ENCODE peak calls at places on chromosome 11, in four cellular contexts. T is cardiac muscle cell, M is fibroblast of lung, W is PC-3. N is an unnamed sample. For H3K4me1, the result is how much of the 10 kb centered on the place peaks cover.

GRCh38 chr11:4626207-4627105 is 10.8 kb upstream of the OR51D1 start:
- DNase-seq in T (peak), M (peak), W (peak), N (peak)

GRCh38 chr11:126601136-126601535 is 245.7 kb downstream of the ST3GAL4 start:
- DNase-seq in T (no peak), M (no peak), W (no peak), N (peak)

GRCh38 chr11:104846216-104846615 is 52.0 kb downstream of the CASP12 start:
- DNase-seq in T (no peak), M (no peak), W (no peak), N (no peak)

GRCh38 chr11:102664001-102664752 is 39.0 kb upstream of the MMP20 start:
- DNase-seq in T (peak), M (no peak), W (peak), N (peak)

GRCh38 chr11:69383946-69384547 is 90.1 kb downstream of the MYEOV start:
- DNase-seq in T (no peak), M (no peak), W (no peak), N (no peak)

GRCh38 chr11:83816572-83817187 is 530.5 kb upstream of the CCDC90B start:
- DNase-seq in T (peak), M (peak), W (peak), N (peak)

GRCh38 chr11:123060265-123061000 is 1.5 kb downstream of the HSPA8 start:
- DNase-seq in T (no peak), M (no peak), W (no peak), N (peak)

GRCh38 chr11:5815534-5815933 is 6.8 kb downstream of the OR52N2 start:
- DNase-seq in T (no peak), M (no peak), W (no peak), N (no peak)

GRCh38 chr11:100397401-100397800 is 289.7 kb upstream of the ARHGAP42 start:
- DNase-seq in T (no peak), M (no peak), W (no peak), N (no peak)

GRCh38 chr11:112734207-112734606 is 227.0 kb upstream of the NCAM1 start:
- DNase-seq in T (peak), M (peak), W (peak), N (peak)

GRCh38 chr11:14981507-14981906 is 9.4 kb upstream of the CALCA start:
- DNase-seq in T (no peak), M (no peak), W (no peak), N (no peak)

GRCh38 chr11:10398525-10398924 is 56.5 kb upstream of the AMPD3 start:
- DNase-seq in T (no peak), M (no peak), W (no peak), N (no peak)

GRCh38 chr11:97610000-97610399 is 1220.2 kb downstream of the JRKL start:
- DNase-seq in T (peak), M (peak), W (peak), N (no peak)

GRCh38 chr11:5689551-5689983 is at the start of gene TRIM22:
- DNase-seq in T (peak), M (peak), W (no peak), N (peak)

GRCh38 chr11:3865388-3866193 is 10.1 kb downstream of the STIM1 start:
- DNase-seq in T (peak), M (peak), W (peak), N (no peak)

GRCh38 chr11:110022548-110022947 is 70.6 kb upstream of the ZC3H12C start:
- DNase-seq in T (no peak), M (peak), W (no peak), N (no peak)

GRCh38 chr11:5304046-5304445 is 2.3 kb upstream of the OR51B4 start:
- DNase-seq in T (no peak), M (no peak), W (no peak), N (no peak)

GRCh38 chr11:132264616-132265015 is 894.2 kb downstream of the NTM start:
- DNase-seq in T (no peak), M (no peak), W (no peak), N (no peak)

GRCh38 chr11:63620928-63621539 is 6.8 kb upstream of the PLAAT3 start:
- DNase-seq in T (no peak), M (no peak), W (no peak), N (no peak)

GRCh38 chr11:130642994-130643393 is 194.5 kb downstream of the ADAMTS15 start:
- DNase-seq in T (no peak), M (no peak), W (no peak), N (no peak)

GRCh38 chr11:61080526-61080925 is 21.8 kb upstream of the CD5 start:
- DNase-seq in T (no peak), M (no peak), W (no peak), N (no peak)

GRCh38 chr11:35605691-35606090 is 12.6 kb upstream of the FJX1 start:
- DNase-seq in T (peak), M (peak), W (no peak), N (no peak)

GRCh38 chr11:57269580-57270021 is 32.6 kb upstream of the APLNR start:
- DNase-seq in T (peak), M (no peak), W (no peak), N (peak)

DNA sequence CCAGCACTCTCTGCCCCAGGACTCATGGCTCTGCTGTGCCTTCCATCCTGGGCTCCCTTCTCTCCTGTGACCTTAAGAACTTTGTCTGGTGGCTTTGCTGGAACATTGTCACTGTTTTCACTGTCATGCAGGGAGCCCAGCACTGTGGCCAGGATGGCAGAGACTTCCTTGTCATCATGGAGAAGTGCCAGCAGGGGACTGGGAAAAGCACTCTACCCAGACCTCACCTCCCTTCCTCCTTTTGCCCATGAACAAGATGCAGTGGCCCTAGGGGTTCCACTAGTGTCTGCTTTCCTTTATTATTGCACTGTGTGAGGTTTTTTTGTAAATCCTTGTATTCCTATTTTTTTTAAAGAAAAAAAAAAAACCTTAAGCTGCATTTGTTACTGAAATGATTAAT is 2.9 kb upstream of the TTC36 start:
- DNase-seq in T (no peak), M (no peak), W (no peak), N (no peak)
- TF ChIP-seq CTCF in T (no peak), M (no peak), W (no peak), N (no peak)

DNA sequence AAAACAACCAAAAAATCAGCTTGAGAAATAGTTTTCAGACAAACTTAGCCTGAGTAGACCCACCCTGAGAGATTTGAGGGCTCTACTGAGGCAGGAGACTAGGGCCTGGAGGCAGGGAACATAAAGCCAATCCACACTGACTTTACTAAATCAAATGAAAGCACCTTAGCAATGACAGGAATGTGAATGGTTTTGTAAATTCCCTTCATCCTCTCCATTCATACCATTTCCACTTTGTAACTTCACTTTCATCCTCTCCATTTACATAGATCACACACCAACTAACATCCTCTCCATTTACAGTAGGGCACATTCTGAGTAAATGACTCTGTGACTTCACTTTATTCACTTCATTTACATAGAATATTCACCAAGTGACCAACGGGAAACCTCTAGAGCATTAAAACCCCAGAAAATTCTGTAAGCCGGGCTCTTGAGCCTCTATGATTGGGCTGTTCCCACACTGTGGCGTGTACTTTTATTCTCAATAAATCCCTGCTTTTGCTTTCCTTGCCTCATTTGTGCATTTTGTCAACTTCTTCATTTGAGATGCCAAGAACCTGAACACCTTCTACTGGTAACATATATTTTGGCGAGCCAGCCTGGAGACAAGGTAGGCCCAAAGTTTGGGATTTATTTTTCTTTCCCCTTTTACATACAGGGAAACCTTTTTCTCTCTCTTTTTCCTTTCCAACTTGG is 82.9 kb downstream of the PIWIL4 start:
- DNase-seq in T (no peak), M (no peak), W (no peak), N (no peak)
- H3K4me3 ChIP-seq in T (no peak), M (no peak), W (no peak), N (no peak)

GRCh38 chr11:47498149-47498548 is 49.2 kb upstream of the RAPSN start:
- DNase-seq in T (no peak), M (no peak), W (no peak), N (no peak)
- H3K4me1 ChIP-seq in T (half or more), M (under half), W (under half), N (half or more)

GRCh38 chr11:120329556-120329955 is 4.5 kb downstream of the TLCD5 start:
- DNase-seq in T (no peak), M (no peak), W (no peak), N (peak)

GRCh38 chr11:120326845-120327281 is 1.8 kb downstream of the TLCD5 start:
- DNase-seq in T (peak), M (peak), W (peak), N (no peak)

GRCh38 chr11:120326228-120326627 is 1.1 kb downstream of the TLCD5 start:
- DNase-seq in T (peak), M (peak), W (no peak), N (no peak)

GRCh38 chr11:120327311-120327710 is 2.2 kb downstream of the TLCD5 start:
- DNase-seq in T (no peak), M (no peak), W (no peak), N (no peak)

GRCh38 chr11:120324932-120325810 is at the start of gene TLCD5:
- DNase-seq in T (peak), M (peak), W (peak), N (peak)
- TF ChIP-seq CTCF in T (no peak), M (peak), W (peak), N (peak)

DNA sequence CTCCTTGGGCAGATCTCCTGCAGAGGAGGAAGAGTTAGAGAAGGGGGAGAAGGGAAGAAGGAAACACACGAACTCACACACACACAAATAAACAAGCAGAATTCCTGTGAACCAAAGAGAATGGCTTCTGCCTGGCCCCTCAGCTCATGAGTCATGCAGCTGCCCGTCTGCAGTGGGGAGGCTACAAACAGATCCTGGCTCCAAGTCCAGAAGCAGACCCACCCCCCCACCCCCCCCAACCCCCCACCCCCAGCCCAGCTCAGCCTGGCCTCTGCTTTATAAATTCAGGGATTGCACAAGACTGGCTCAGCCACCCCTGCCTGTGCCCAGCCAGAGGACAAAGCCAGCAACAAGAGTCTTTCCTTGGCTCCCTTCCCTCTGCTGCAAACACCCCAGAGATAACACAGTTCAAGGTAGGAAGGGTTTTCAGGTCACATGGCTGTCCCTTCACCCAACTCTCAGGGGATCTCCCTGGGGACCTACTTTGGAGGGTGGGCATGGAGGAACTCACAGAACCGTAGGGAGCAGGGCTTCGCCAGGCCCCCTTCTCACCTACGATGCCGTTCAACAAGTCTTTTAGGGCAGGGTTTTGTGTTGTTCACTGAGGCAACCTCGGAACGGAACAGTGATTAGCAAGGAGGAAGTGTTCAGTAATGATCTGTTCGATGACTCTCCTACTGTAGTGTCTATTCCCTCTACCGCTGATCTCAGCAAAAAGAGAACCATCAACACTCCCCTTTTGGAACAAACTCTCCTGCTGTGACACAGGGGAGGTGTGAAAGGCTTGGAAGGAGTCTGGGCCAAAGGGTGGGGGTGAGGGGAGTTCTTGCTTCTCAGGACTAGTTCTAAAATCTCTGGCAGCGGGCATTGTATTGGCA is 35.5 kb downstream of the RPL27A start:
- DNase-seq in T (peak), M (peak), W (peak), N (peak)
- H3K4me3 ChIP-seq in T (no peak), M (peak), W (peak), N (no peak)

DNA sequence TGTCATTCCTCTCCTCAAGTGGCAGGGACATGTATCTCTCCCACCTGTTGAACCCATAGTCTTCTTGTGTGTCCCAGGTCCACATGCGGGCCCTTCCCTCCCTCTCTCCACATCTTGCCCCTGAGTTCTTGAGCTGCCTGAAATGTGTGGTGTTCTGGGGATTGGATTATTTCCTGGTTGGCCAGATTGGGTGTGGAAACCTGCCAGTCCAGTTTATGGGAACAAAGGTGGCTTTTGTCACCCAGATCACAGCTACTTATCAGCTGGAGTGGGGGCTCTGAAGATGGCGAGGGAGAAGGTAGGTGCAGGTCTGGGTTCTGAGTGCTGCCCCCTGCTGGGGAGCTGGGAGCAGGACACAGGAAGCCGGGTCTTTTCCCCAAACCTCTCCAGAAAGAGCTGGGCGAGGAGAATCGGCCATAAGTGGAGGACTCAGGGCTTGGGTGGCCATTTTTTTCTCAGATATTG is 14.2 kb downstream of the DTX4 start:
- DNase-seq in T (peak), M (no peak), W (peak), N (peak)
- H3K4me1 ChIP-seq in T (under half), M (under half), W (under half), N (under half)

GRCh38 chr11:2691991-2692841 is 7.6 kb downstream of the KCNQ1OT1 start:
- DNase-seq in T (no peak), M (no peak), W (peak), N (no peak)
- TF ChIP-seq CTCF in T (peak), M (peak), W (peak), N (no peak)

GRCh38 chr11:78573271-78574035 is 1.2 kb downstream of the NARS2 start:
- DNase-seq in T (no peak), M (no peak), W (no peak), N (no peak)
- H3K4me3 ChIP-seq in T (peak), M (peak), W (peak), N (peak)

DNA sequence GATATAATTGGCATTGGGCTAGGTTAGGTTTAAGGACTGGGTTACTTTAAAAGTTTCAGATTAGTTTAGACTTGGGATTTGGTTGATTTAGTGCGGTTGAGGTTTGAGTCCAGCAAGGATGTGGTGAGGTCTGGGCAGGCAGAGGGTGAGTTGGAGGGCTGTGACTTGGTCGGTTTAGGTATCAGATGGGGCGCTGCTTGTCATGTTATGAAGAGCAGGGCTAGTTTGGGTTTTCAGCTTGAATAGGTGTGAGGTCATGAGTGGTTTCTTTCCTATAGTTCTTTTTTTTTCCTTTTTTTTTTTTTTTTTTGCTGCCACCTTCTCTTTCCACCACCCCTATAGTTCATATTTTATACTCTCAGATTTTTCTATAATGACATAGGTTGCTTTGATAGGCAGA is 4.8 kb downstream of the CLCF1 start:
- DNase-seq in T (no peak), M (no peak), W (no peak), N (no peak)
- H3K4me1 ChIP-seq in T (under half), M (under half), W (under half), N (under half)